ENCODE peak calls at places on chromosome 1, in eight cellular contexts. A, B, D, R, K, L, V and T are unnamed samples.

GRCh38 chr1:93625582-93626327 is 55.9 kb downstream of the BCAR3 start:
- DNase-seq in A (peak; percentile 98), B (no peak), D (no peak), R (no peak), K (peak; percentile 91), L (no peak), V (no peak), T (no peak)

GRCh38 chr1:242002072-242002471 is 3.2 kb upstream of the MAP1LC3C start:
- DNase-seq in A (no peak), B (no peak), D (no peak), R (no peak), K (peak; percentile 78), L (no peak), V (no peak), T (no peak)

GRCh38 chr1:182253319-182253718 is 138.3 kb downstream of the GLUL start:
- DNase-seq in A (no peak), B (no peak), D (no peak), R (no peak), K (no peak), L (no peak), V (no peak), T (no peak)

GRCh38 chr1:178518894-178519293 is 6.0 kb downstream of the TEX35 start:
- DNase-seq in A (no peak), B (no peak), D (no peak), R (no peak), K (no peak), L (no peak), V (no peak), T (no peak)

GRCh38 chr1:118093017-118093416 is 92.0 kb downstream of the SPAG17 start:
- DNase-seq in A (no peak), B (no peak), D (no peak), R (no peak), K (no peak), L (no peak), V (no peak), T (no peak)

GRCh38 chr1:5888606-5889211 is 103.5 kb downstream of the NPHP4 start:
- DNase-seq in A (no peak), B (no peak), D (no peak), R (peak; percentile 32), K (no peak), L (no peak), V (no peak), T (no peak)

GRCh38 chr1:32895325-32896215 is 5.6 kb downstream of the TMEM54 start:
- DNase-seq in A (no peak), B (no peak), D (peak; percentile 52), R (no peak), K (no peak), L (no peak), V (no peak), T (no peak)

GRCh38 chr1:209767105-209767504 is 11.3 kb downstream of the TRAF3IP3 start:
- DNase-seq in A (no peak), B (no peak), D (no peak), R (no peak), K (no peak), L (no peak), V (no peak), T (no peak)

GRCh38 chr1:67683306-67683705 is 1.7 kb upstream of the GADD45A start:
- DNase-seq in A (peak; percentile 82), B (no peak), D (no peak), R (no peak), K (peak; percentile 74), L (no peak), V (no peak), T (no peak)

GRCh38 chr1:29789910-29790247 is 553.6 kb downstream of the PTPRU start:
- DNase-seq in A (no peak), B (no peak), D (no peak), R (no peak), K (no peak), L (no peak), V (no peak), T (no peak)

GRCh38 chr1:53285546-53285945 is 42.3 kb downstream of the LRP8 start:
- DNase-seq in A (no peak), B (no peak), D (no peak), R (no peak), K (no peak), L (no peak), V (no peak), T (no peak)

GRCh38 chr1:167109125-167109524 is 15.2 kb downstream of the STYXL2 start:
- DNase-seq in A (no peak), B (no peak), D (no peak), R (no peak), K (no peak), L (no peak), V (no peak), T (no peak)

GRCh38 chr1:27092888-27093287 is 62.0 kb downstream of the SLC9A1 start:
- DNase-seq in A (no peak), B (no peak), D (no peak), R (no peak), K (no peak), L (no peak), V (no peak), T (no peak)

GRCh38 chr1:32334864-32335618 is 992 bp downstream of the MARCKSL1 start:
- DNase-seq in A (peak; percentile 51), B (peak; percentile 59), D (peak; percentile 84), R (peak; percentile 33), K (peak; percentile 24), L (peak; percentile 44), V (peak; percentile 64), T (peak; percentile 70)

GRCh38 chr1:22351757-22352080 is 99.9 kb upstream of the ZBTB40 start:
- DNase-seq in A (no peak), B (no peak), D (peak; percentile 35), R (no peak), K (no peak), L (no peak), V (no peak), T (no peak)

GRCh38 chr1:24190970-24191570 is 4.0 kb upstream of the IFNLR1 start:
- DNase-seq in A (no peak), B (no peak), D (no peak), R (no peak), K (no peak), L (no peak), V (no peak), T (no peak)

GRCh38 chr1:1783320-1783719 is 5.0 kb upstream of the NADK start:
- DNase-seq in A (no peak), B (no peak), D (no peak), R (no peak), K (no peak), L (no peak), V (no peak), T (no peak)

GRCh38 chr1:115839706-115840095 is 1.2 kb downstream of the NHLH2 start:
- DNase-seq in A (no peak), B (no peak), D (no peak), R (no peak), K (no peak), L (no peak), V (no peak), T (no peak)

GRCh38 chr1:17603091-17603841 is 63.8 kb downstream of the ARHGEF10L start:
- DNase-seq in A (no peak), B (no peak), D (no peak), R (no peak), K (no peak), L (no peak), V (no peak), T (no peak)

GRCh38 chr1:205947024-205947423 is 3.8 kb upstream of the SLC26A9 start:
- DNase-seq in A (no peak), B (no peak), D (no peak), R (no peak), K (no peak), L (no peak), V (no peak), T (no peak)

GRCh38 chr1:180542530-180543171 is 16.1 kb upstream of the OVAAL start:
- DNase-seq in A (peak; percentile 19), B (no peak), D (no peak), R (no peak), K (peak; percentile 48), L (no peak), V (no peak), T (no peak)

GRCh38 chr1:152244576-152244975 is 20.6 kb upstream of the HRNR start:
- DNase-seq in A (peak; percentile 45), B (no peak), D (no peak), R (no peak), K (peak; percentile 21), L (no peak), V (no peak), T (no peak)

GRCh38 chr1:235739124-235739523 is 89.5 kb upstream of the GNG4 start:
- DNase-seq in A (peak; percentile 82), B (no peak), D (no peak), R (no peak), K (peak; percentile 71), L (no peak), V (no peak), T (no peak)

GRCh38 chr1:89221341-89221740 is 22.6 kb upstream of the GBP4 start:
- DNase-seq in A (no peak), B (no peak), D (no peak), R (no peak), K (no peak), L (no peak), V (no peak), T (no peak)

GRCh38 chr1:24920155-24920925 is 9.7 kb downstream of the RUNX3 start:
- DNase-seq in A (peak; percentile 75), B (peak; percentile 79), D (no peak), R (no peak), K (peak; percentile 74), L (no peak), V (no peak), T (no peak)

GRCh38 chr1:59393211-59394180 is 96.6 kb downstream of the FGGY start:
- DNase-seq in A (no peak), B (no peak), D (no peak), R (peak; percentile 48), K (peak; percentile 87), L (no peak), V (no peak), T (no peak)

GRCh38 chr1:196180847-196181593 is 427.2 kb downstream of the KCNT2 start:
- DNase-seq in A (peak; percentile 93), B (no peak), D (no peak), R (no peak), K (peak; percentile 86), L (peak; percentile 14), V (no peak), T (no peak)

GRCh38 chr1:12215118-12215517 is 14.7 kb upstream of the VPS13D start:
- DNase-seq in A (no peak), B (no peak), D (no peak), R (no peak), K (no peak), L (no peak), V (no peak), T (no peak)

GRCh38 chr1:243924588-243925349 is 74.7 kb upstream of the AKT3 start:
- DNase-seq in A (peak; percentile 65), B (no peak), D (no peak), R (no peak), K (peak; percentile 71), L (no peak), V (no peak), T (no peak)

GRCh38 chr1:235527196-235527814 is 23.1 kb upstream of the B3GALNT2 start:
- DNase-seq in A (no peak), B (no peak), D (no peak), R (no peak), K (peak; percentile 39), L (no peak), V (no peak), T (no peak)